ENCODE peak calls at places on chromosomes 5 and 9, in seven cellular contexts. J, I, Y, W, G, T and B are unnamed samples.

GRCh38 chr5:16936150-16937022 is at the start of gene MYO10:
- DNase-seq in J (peak), I (peak), Y (peak), W (peak), G (peak), T (peak), B (peak)

GRCh38 chr5:74056102-74056788 is 430.2 kb downstream of the ARHGEF28 start:
- DNase-seq in J (no peak), I (no peak), Y (no peak), W (no peak), G (no peak), T (no peak), B (no peak)

GRCh38 chr5:75441560-75441959 is 69.9 kb downstream of the CERT1 start:
- DNase-seq in J (no peak), I (no peak), Y (no peak), W (no peak), G (no peak), T (no peak), B (no peak)

GRCh38 chr5:82031220-82032119 is 59.6 kb downstream of the ATG10 start:
- DNase-seq in J (no peak), I (no peak), Y (no peak), W (no peak), G (peak), T (no peak), B (no peak)

GRCh38 chr5:135269828-135270545 is 129.0 kb downstream of the MACROH2A1 start:
- DNase-seq in J (no peak), I (no peak), Y (no peak), W (no peak), G (no peak), T (no peak), B (no peak)

GRCh38 chr9:1400983-1401382 is 350.8 kb downstream of the DMRT2 start:
- DNase-seq in J (no peak), I (no peak), Y (no peak), W (no peak), G (no peak), T (no peak), B (no peak)

GRCh38 chr9:35687306-35687705 is 2.4 kb downstream of the TPM2 start:
- DNase-seq in J (no peak), I (no peak), Y (no peak), W (no peak), G (no peak), T (no peak), B (no peak)

GRCh38 chr9:107983191-107983603 is 493.6 kb upstream of the KLF4 start:
- DNase-seq in J (no peak), I (no peak), Y (no peak), W (no peak), G (no peak), T (no peak), B (no peak)

GRCh38 chr9:124480621-124480981 is 26.6 kb downstream of the NR5A1 start:
- DNase-seq in J (peak), I (no peak), Y (peak), W (no peak), G (peak), T (no peak), B (peak)

GRCh38 chr9:28792736-28793135 is 1219.5 kb upstream of the C9orf72 start:
- DNase-seq in J (no peak), I (no peak), Y (no peak), W (no peak), G (no peak), T (no peak), B (no peak)

GRCh38 chr9:83342731-83343130 is 195.5 kb downstream of the FRMD3 start:
- DNase-seq in J (no peak), I (no peak), Y (no peak), W (no peak), G (no peak), T (no peak), B (no peak)

GRCh38 chr9:101601904-101602765 is 7.4 kb upstream of the PPP3R2 start:
- DNase-seq in J (peak), I (no peak), Y (peak), W (peak), G (peak), T (peak), B (peak)

GRCh38 chr5:176803943-176804498 is 6.3 kb upstream of the UNC5A start:
- DNase-seq in J (no peak), I (no peak), Y (no peak), W (no peak), G (peak), T (no peak), B (no peak)

GRCh38 chr9:29644514-29644913 is 2071.2 kb upstream of the C9orf72 start:
- DNase-seq in J (no peak), I (no peak), Y (no peak), W (no peak), G (no peak), T (no peak), B (no peak)

GRCh38 chr5:32679218-32679617 is 31.9 kb upstream of the NPR3 start:
- DNase-seq in J (no peak), I (no peak), Y (no peak), W (no peak), G (no peak), T (no peak), B (no peak)

GRCh38 chr5:176388003-176388340 is 426 bp downstream of the NOP16 start:
- DNase-seq in J (no peak), I (no peak), Y (no peak), W (no peak), G (peak), T (no peak), B (no peak)

GRCh38 chr5:10642367-10642766 is 78.5 kb downstream of the ANKRD33B start:
- DNase-seq in J (no peak), I (no peak), Y (no peak), W (no peak), G (no peak), T (no peak), B (no peak)

GRCh38 chr9:125632321-125633115 is 74.5 kb downstream of the MAPKAP1 start:
- DNase-seq in J (peak), I (no peak), Y (peak), W (no peak), G (no peak), T (peak), B (no peak)